ENCODE peak calls at places on chromosomes 7 and 10, in eight cellular contexts. One of them, this sample, is unnamed.

GRCh38 chr10:122232781-122233180 is 38.3 kb upstream of the BTBD16 start:
- DNase-seq in NCI-H1092 treated with DMSO at 0.1 percent for 48 hours: peak; percentile 33
- DNase-seq in fibroblast of villous mesenchyme: peak; percentile 25
- DNase-seq in HCT116: no peak
- DNase-seq in T-helper 1 cell: no peak
- DNase-seq in activated gamma-delta T cell: no peak
- DNase-seq in tibial artery: no peak
- DNase-seq in left ventricle myocardium inferior: no peak
- DNase-seq in this sample: no peak

GRCh38 chr7:155864991-155865690 is 52.9 kb upstream of the SHH start:
- DNase-seq in NCI-H1092 treated with DMSO at 0.1 percent for 48 hours: no peak
- DNase-seq in fibroblast of villous mesenchyme: no peak
- DNase-seq in HCT116: no peak
- DNase-seq in T-helper 1 cell: no peak
- DNase-seq in activated gamma-delta T cell: no peak
- DNase-seq in tibial artery: no peak
- DNase-seq in left ventricle myocardium inferior: no peak
- DNase-seq in this sample: no peak

GRCh38 chr7:82605247-82605864 is 161.8 kb upstream of the CACNA2D1 start:
- DNase-seq in NCI-H1092 treated with DMSO at 0.1 percent for 48 hours: peak; percentile 78
- DNase-seq in fibroblast of villous mesenchyme: peak; percentile 48
- DNase-seq in HCT116: peak; percentile 18
- DNase-seq in T-helper 1 cell: no peak
- DNase-seq in activated gamma-delta T cell: no peak
- DNase-seq in tibial artery: no peak
- DNase-seq in left ventricle myocardium inferior: no peak
- DNase-seq in this sample: peak; percentile 72

GRCh38 chr10:3754727-3755439 is 30.1 kb downstream of the KLF6 start:
- DNase-seq in NCI-H1092 treated with DMSO at 0.1 percent for 48 hours: no peak
- DNase-seq in fibroblast of villous mesenchyme: peak; percentile 90
- DNase-seq in HCT116: peak; percentile 91
- DNase-seq in T-helper 1 cell: no peak
- DNase-seq in activated gamma-delta T cell: no peak
- DNase-seq in tibial artery: no peak
- DNase-seq in left ventricle myocardium inferior: no peak
- DNase-seq in this sample: no peak

GRCh38 chr7:129279757-129280156 is 54.9 kb downstream of the AHCYL2 start:
- DNase-seq in NCI-H1092 treated with DMSO at 0.1 percent for 48 hours: no peak
- DNase-seq in fibroblast of villous mesenchyme: no peak
- DNase-seq in HCT116: no peak
- DNase-seq in T-helper 1 cell: no peak
- DNase-seq in activated gamma-delta T cell: no peak
- DNase-seq in tibial artery: no peak
- DNase-seq in left ventricle myocardium inferior: no peak
- DNase-seq in this sample: no peak

GRCh38 chr10:9621216-9621615 is 1396.5 kb upstream of the CELF2 start:
- DNase-seq in NCI-H1092 treated with DMSO at 0.1 percent for 48 hours: no peak
- DNase-seq in fibroblast of villous mesenchyme: peak; percentile 74
- DNase-seq in HCT116: no peak
- DNase-seq in T-helper 1 cell: no peak
- DNase-seq in activated gamma-delta T cell: no peak
- DNase-seq in tibial artery: no peak
- DNase-seq in left ventricle myocardium inferior: no peak
- DNase-seq in this sample: no peak

GRCh38 chr10:62582098-62582705 is 208.0 kb downstream of the ZNF365 start:
- DNase-seq in NCI-H1092 treated with DMSO at 0.1 percent for 48 hours: no peak
- DNase-seq in fibroblast of villous mesenchyme: peak; percentile 74
- DNase-seq in HCT116: no peak
- DNase-seq in T-helper 1 cell: no peak
- DNase-seq in activated gamma-delta T cell: no peak
- DNase-seq in tibial artery: no peak
- DNase-seq in left ventricle myocardium inferior: no peak
- DNase-seq in this sample: no peak

GRCh38 chr7:55342216-55342871 is 22.8 kb upstream of the LANCL2 start:
- DNase-seq in NCI-H1092 treated with DMSO at 0.1 percent for 48 hours: no peak
- DNase-seq in fibroblast of villous mesenchyme: no peak
- DNase-seq in HCT116: no peak
- DNase-seq in T-helper 1 cell: no peak
- DNase-seq in activated gamma-delta T cell: no peak
- DNase-seq in tibial artery: no peak
- DNase-seq in left ventricle myocardium inferior: no peak
- DNase-seq in this sample: no peak

GRCh38 chr10:70368774-70369482 is 13.5 kb downstream of the LRRC20 start:
- DNase-seq in NCI-H1092 treated with DMSO at 0.1 percent for 48 hours: no peak
- DNase-seq in fibroblast of villous mesenchyme: no peak
- DNase-seq in HCT116: no peak
- DNase-seq in T-helper 1 cell: no peak
- DNase-seq in activated gamma-delta T cell: no peak
- DNase-seq in tibial artery: no peak
- DNase-seq in left ventricle myocardium inferior: no peak
- DNase-seq in this sample: no peak

GRCh38 chr7:83976302-83976701 is 218.3 kb downstream of the SEMA3A start:
- DNase-seq in NCI-H1092 treated with DMSO at 0.1 percent for 48 hours: peak; percentile 36
- DNase-seq in fibroblast of villous mesenchyme: peak; percentile 47
- DNase-seq in HCT116: no peak
- DNase-seq in T-helper 1 cell: no peak
- DNase-seq in activated gamma-delta T cell: no peak
- DNase-seq in tibial artery: no peak
- DNase-seq in left ventricle myocardium inferior: no peak
- DNase-seq in this sample: peak; percentile 12

GRCh38 chr7:66867198-66867790 is 53.7 kb upstream of the TMEM248 start:
- DNase-seq in NCI-H1092 treated with DMSO at 0.1 percent for 48 hours: no peak
- DNase-seq in fibroblast of villous mesenchyme: no peak
- DNase-seq in HCT116: no peak
- DNase-seq in T-helper 1 cell: no peak
- DNase-seq in activated gamma-delta T cell: no peak
- DNase-seq in tibial artery: no peak
- DNase-seq in left ventricle myocardium inferior: no peak
- DNase-seq in this sample: no peak

GRCh38 chr10:60573342-60573741 is 183.7 kb upstream of the ANK3 start:
- DNase-seq in NCI-H1092 treated with DMSO at 0.1 percent for 48 hours: no peak
- DNase-seq in fibroblast of villous mesenchyme: no peak
- DNase-seq in HCT116: no peak
- DNase-seq in T-helper 1 cell: no peak
- DNase-seq in activated gamma-delta T cell: no peak
- DNase-seq in tibial artery: no peak
- DNase-seq in left ventricle myocardium inferior: no peak
- DNase-seq in this sample: peak; percentile 13

GRCh38 chr10:124735491-124736286 is 8.5 kb downstream of the FAM53B start:
- DNase-seq in NCI-H1092 treated with DMSO at 0.1 percent for 48 hours: no peak
- DNase-seq in fibroblast of villous mesenchyme: no peak
- DNase-seq in HCT116: no peak
- DNase-seq in T-helper 1 cell: no peak
- DNase-seq in activated gamma-delta T cell: no peak
- DNase-seq in tibial artery: no peak
- DNase-seq in left ventricle myocardium inferior: no peak
- DNase-seq in this sample: no peak

GRCh38 chr10:132117636-132118190 is 52.0 kb downstream of the JAKMIP3 start:
- DNase-seq in NCI-H1092 treated with DMSO at 0.1 percent for 48 hours: no peak
- DNase-seq in fibroblast of villous mesenchyme: no peak
- DNase-seq in HCT116: no peak
- DNase-seq in T-helper 1 cell: no peak
- DNase-seq in activated gamma-delta T cell: no peak
- DNase-seq in tibial artery: no peak
- DNase-seq in left ventricle myocardium inferior: peak; percentile 4
- DNase-seq in this sample: no peak

GRCh38 chr10:103784723-103785418 is 70.5 kb downstream of the SH3PXD2A start:
- DNase-seq in NCI-H1092 treated with DMSO at 0.1 percent for 48 hours: no peak
- DNase-seq in fibroblast of villous mesenchyme: no peak
- DNase-seq in HCT116: no peak
- DNase-seq in T-helper 1 cell: no peak
- DNase-seq in activated gamma-delta T cell: no peak
- DNase-seq in tibial artery: no peak
- DNase-seq in left ventricle myocardium inferior: no peak
- DNase-seq in this sample: no peak

GRCh38 chr7:150432915-150433892 is 17.2 kb upstream of the GIMAP8 start:
- DNase-seq in NCI-H1092 treated with DMSO at 0.1 percent for 48 hours: no peak
- DNase-seq in fibroblast of villous mesenchyme: no peak
- DNase-seq in HCT116: no peak
- DNase-seq in T-helper 1 cell: no peak
- DNase-seq in activated gamma-delta T cell: no peak
- DNase-seq in tibial artery: no peak
- DNase-seq in left ventricle myocardium inferior: no peak
- DNase-seq in this sample: peak; percentile 17

GRCh38 chr10:129993621-129994020 is 29.5 kb upstream of the EBF3 start:
- DNase-seq in NCI-H1092 treated with DMSO at 0.1 percent for 48 hours: no peak
- DNase-seq in fibroblast of villous mesenchyme: no peak
- DNase-seq in HCT116: no peak
- DNase-seq in T-helper 1 cell: no peak
- DNase-seq in activated gamma-delta T cell: no peak
- DNase-seq in tibial artery: no peak
- DNase-seq in left ventricle myocardium inferior: no peak
- DNase-seq in this sample: no peak

GRCh38 chr10:2929457-2929856 is 137.9 kb upstream of the PFKP start:
- DNase-seq in NCI-H1092 treated with DMSO at 0.1 percent for 48 hours: no peak
- DNase-seq in fibroblast of villous mesenchyme: no peak
- DNase-seq in HCT116: no peak
- DNase-seq in T-helper 1 cell: no peak
- DNase-seq in activated gamma-delta T cell: no peak
- DNase-seq in tibial artery: no peak
- DNase-seq in left ventricle myocardium inferior: no peak
- DNase-seq in this sample: no peak

GRCh38 chr10:95508730-95509129 is 52.4 kb downstream of the SORBS1 start:
- DNase-seq in NCI-H1092 treated with DMSO at 0.1 percent for 48 hours: no peak
- DNase-seq in fibroblast of villous mesenchyme: peak; percentile 69
- DNase-seq in HCT116: no peak
- DNase-seq in T-helper 1 cell: no peak
- DNase-seq in activated gamma-delta T cell: no peak
- DNase-seq in tibial artery: no peak
- DNase-seq in left ventricle myocardium inferior: no peak
- DNase-seq in this sample: no peak

GRCh38 chr10:27100800-27101347 is 580 bp upstream of the ANKRD26 start:
- DNase-seq in NCI-H1092 treated with DMSO at 0.1 percent for 48 hours: peak; percentile 47
- DNase-seq in fibroblast of villous mesenchyme: no peak
- DNase-seq in HCT116: no peak
- DNase-seq in T-helper 1 cell: no peak
- DNase-seq in activated gamma-delta T cell: no peak
- DNase-seq in tibial artery: no peak
- DNase-seq in left ventricle myocardium inferior: no peak
- DNase-seq in this sample: no peak

GRCh38 chr7:666454-667292 is 59.8 kb upstream of the DNAAF5 start:
- DNase-seq in NCI-H1092 treated with DMSO at 0.1 percent for 48 hours: no peak
- DNase-seq in fibroblast of villous mesenchyme: no peak
- DNase-seq in HCT116: no peak
- DNase-seq in T-helper 1 cell: no peak
- DNase-seq in activated gamma-delta T cell: no peak
- DNase-seq in tibial artery: peak; percentile 15
- DNase-seq in left ventricle myocardium inferior: no peak
- DNase-seq in this sample: no peak

GRCh38 chr10:110207805-110208613 is 604 bp downstream of the MXI1 start:
- DNase-seq in NCI-H1092 treated with DMSO at 0.1 percent for 48 hours: no peak
- DNase-seq in fibroblast of villous mesenchyme: peak; percentile 38
- DNase-seq in HCT116: no peak
- DNase-seq in T-helper 1 cell: peak; percentile 51
- DNase-seq in activated gamma-delta T cell: no peak
- DNase-seq in tibial artery: peak; percentile 36
- DNase-seq in left ventricle myocardium inferior: no peak
- DNase-seq in this sample: no peak

GRCh38 chr10:109898007-109898406 is 25.3 kb downstream of the XPNPEP1 start:
- DNase-seq in NCI-H1092 treated with DMSO at 0.1 percent for 48 hours: no peak
- DNase-seq in fibroblast of villous mesenchyme: no peak
- DNase-seq in HCT116: no peak
- DNase-seq in T-helper 1 cell: no peak
- DNase-seq in activated gamma-delta T cell: no peak
- DNase-seq in tibial artery: no peak
- DNase-seq in left ventricle myocardium inferior: no peak
- DNase-seq in this sample: no peak

GRCh38 chr10:48384699-48384982 is 78.2 kb downstream of the MAPK8 start:
- DNase-seq in NCI-H1092 treated with DMSO at 0.1 percent for 48 hours: peak; percentile 3
- DNase-seq in fibroblast of villous mesenchyme: no peak
- DNase-seq in HCT116: no peak
- DNase-seq in T-helper 1 cell: no peak
- DNase-seq in activated gamma-delta T cell: no peak
- DNase-seq in tibial artery: no peak
- DNase-seq in left ventricle myocardium inferior: no peak
- DNase-seq in this sample: peak; percentile 3

GRCh38 chr10:76034236-76035009 is 603.0 kb downstream of the LRMDA start:
- DNase-seq in NCI-H1092 treated with DMSO at 0.1 percent for 48 hours: peak; percentile 47
- DNase-seq in fibroblast of villous mesenchyme: no peak
- DNase-seq in HCT116: no peak
- DNase-seq in T-helper 1 cell: no peak
- DNase-seq in activated gamma-delta T cell: no peak
- DNase-seq in tibial artery: no peak
- DNase-seq in left ventricle myocardium inferior: no peak
- DNase-seq in this sample: peak; percentile 54

GRCh38 chr10:47040681-47041080 is 129.5 kb downstream of the PTPN20 start:
- DNase-seq in NCI-H1092 treated with DMSO at 0.1 percent for 48 hours: no peak
- DNase-seq in fibroblast of villous mesenchyme: no peak
- DNase-seq in HCT116: no peak
- DNase-seq in T-helper 1 cell: no peak
- DNase-seq in activated gamma-delta T cell: no peak
- DNase-seq in tibial artery: no peak
- DNase-seq in left ventricle myocardium inferior: no peak
- DNase-seq in this sample: no peak

GRCh38 chr7:6205921-6206660 is 66.3 kb downstream of the CYTH3 start:
- DNase-seq in NCI-H1092 treated with DMSO at 0.1 percent for 48 hours: no peak
- DNase-seq in fibroblast of villous mesenchyme: peak; percentile 24
- DNase-seq in HCT116: no peak
- DNase-seq in T-helper 1 cell: no peak
- DNase-seq in activated gamma-delta T cell: no peak
- DNase-seq in tibial artery: no peak
- DNase-seq in left ventricle myocardium inferior: no peak
- DNase-seq in this sample: no peak

GRCh38 chr10:22541900-22542299 is 172.5 kb downstream of the PIP4K2A start:
- DNase-seq in NCI-H1092 treated with DMSO at 0.1 percent for 48 hours: no peak
- DNase-seq in fibroblast of villous mesenchyme: no peak
- DNase-seq in HCT116: no peak
- DNase-seq in T-helper 1 cell: no peak
- DNase-seq in activated gamma-delta T cell: no peak
- DNase-seq in tibial artery: no peak
- DNase-seq in left ventricle myocardium inferior: no peak
- DNase-seq in this sample: no peak

GRCh38 chr7:124765401-124766352 is at the start of gene GPR37:
- DNase-seq in NCI-H1092 treated with DMSO at 0.1 percent for 48 hours: no peak
- DNase-seq in fibroblast of villous mesenchyme: peak; percentile 83
- DNase-seq in HCT116: peak; percentile 32
- DNase-seq in T-helper 1 cell: no peak
- DNase-seq in activated gamma-delta T cell: no peak
- DNase-seq in tibial artery: no peak
- DNase-seq in left ventricle myocardium inferior: no peak
- DNase-seq in this sample: peak; percentile 91

GRCh38 chr10:113053091-113053490 is 103.0 kb downstream of the TCF7L2 start:
- DNase-seq in NCI-H1092 treated with DMSO at 0.1 percent for 48 hours: no peak
- DNase-seq in fibroblast of villous mesenchyme: no peak
- DNase-seq in HCT116: no peak
- DNase-seq in T-helper 1 cell: no peak
- DNase-seq in activated gamma-delta T cell: no peak
- DNase-seq in tibial artery: peak; percentile 67
- DNase-seq in left ventricle myocardium inferior: peak; percentile 42
- DNase-seq in this sample: no peak

GRCh38 chr7:29035044-29035740 is 77.1 kb upstream of the TRIL start:
- DNase-seq in NCI-H1092 treated with DMSO at 0.1 percent for 48 hours: no peak
- DNase-seq in fibroblast of villous mesenchyme: peak; percentile 42
- DNase-seq in HCT116: peak; percentile 65
- DNase-seq in T-helper 1 cell: no peak
- DNase-seq in activated gamma-delta T cell: no peak
- DNase-seq in tibial artery: peak; percentile 30
- DNase-seq in left ventricle myocardium inferior: no peak
- DNase-seq in this sample: no peak

GRCh38 chr10:24341371-24341770 is 132.4 kb downstream of the KIAA1217 start:
- DNase-seq in NCI-H1092 treated with DMSO at 0.1 percent for 48 hours: no peak
- DNase-seq in fibroblast of villous mesenchyme: no peak
- DNase-seq in HCT116: no peak
- DNase-seq in T-helper 1 cell: no peak
- DNase-seq in activated gamma-delta T cell: no peak
- DNase-seq in tibial artery: no peak
- DNase-seq in left ventricle myocardium inferior: no peak
- DNase-seq in this sample: no peak

GRCh38 chr7:111756687-111757178 is 194.4 kb upstream of the IMMP2L start:
- DNase-seq in NCI-H1092 treated with DMSO at 0.1 percent for 48 hours: no peak
- DNase-seq in fibroblast of villous mesenchyme: peak; percentile 62
- DNase-seq in HCT116: no peak
- DNase-seq in T-helper 1 cell: no peak
- DNase-seq in activated gamma-delta T cell: no peak
- DNase-seq in tibial artery: peak; percentile 84
- DNase-seq in left ventricle myocardium inferior: peak; percentile 73
- DNase-seq in this sample: no peak

GRCh38 chr7:83289396-83289993 is 126.8 kb upstream of the PCLO start:
- DNase-seq in NCI-H1092 treated with DMSO at 0.1 percent for 48 hours: no peak
- DNase-seq in fibroblast of villous mesenchyme: no peak
- DNase-seq in HCT116: no peak
- DNase-seq in T-helper 1 cell: no peak
- DNase-seq in activated gamma-delta T cell: no peak
- DNase-seq in tibial artery: no peak
- DNase-seq in left ventricle myocardium inferior: no peak
- DNase-seq in this sample: no peak